ENCODE peak calls at places on chromosomes 6 and 20, in ten cellular contexts. Z is tibial artery, C is fibroblast of pulmonary artery, Y is cardiac fibroblast, P is GM20000, E is DND-41, J is endothelial cell, H is WTC11, X is upper lobe of right lung, L is right lobe of liver. M is an unnamed sample.

GRCh38 chr6:101806241-101806640 is 412.7 kb downstream of the GRIK2 start:
- DNase-seq in X (no peak), C (peak; percentile 81), Z (no peak), P (no peak), H (no peak), J (no peak), E (no peak), Y (peak; percentile 63), L (no peak), M (no peak)

GRCh38 chr6:126797981-126798380 is 320.5 kb upstream of the RSPO3 start:
- DNase-seq in J (no peak), L (no peak), C (peak; percentile 13), Z (no peak), X (no peak), E (no peak), H (no peak), P (no peak), Y (peak; percentile 7), M (no peak)

GRCh38 chr20:4299773-4300172 is 284.4 kb upstream of the RNF24 start:
- DNase-seq in X (no peak), Z (no peak), J (no peak), E (no peak), C (no peak), P (no peak), H (no peak), L (no peak), Y (no peak), M (no peak)

GRCh38 chr6:9612489-9612888 is 802.4 kb downstream of the TFAP2A start:
- DNase-seq in Z (no peak), C (no peak), P (no peak), L (no peak), H (no peak), J (no peak), E (no peak), X (no peak), Y (no peak), M (no peak)

GRCh38 chr6:161618816-161619454 is 345.1 kb upstream of the AGPAT4 start:
- DNase-seq in E (no peak), P (no peak), J (peak; percentile 27), C (peak; percentile 49), Y (peak; percentile 51), L (peak; percentile 48), H (peak; percentile 54), Z (no peak), X (no peak), M (no peak)

GRCh38 chr20:1020614-1021013 is 18.5 kb upstream of the RSPO4 start:
- DNase-seq in P (no peak), E (no peak), J (no peak), H (no peak), Z (no peak), C (no peak), X (no peak), L (no peak), Y (no peak), M (no peak)

GRCh38 chr6:81086931-81087330 is 665.5 kb downstream of the TENT5A start:
- DNase-seq in J (no peak), Z (no peak), Y (no peak), X (no peak), H (no peak), P (no peak), L (no peak), C (no peak), E (no peak), M (no peak)

GRCh38 chr6:152201134-152201533 is 393.7 kb downstream of the ESR1 start:
- DNase-seq in P (no peak), J (no peak), Z (no peak), E (no peak), X (no peak), Y (no peak), H (no peak), C (no peak), L (no peak), M (no peak)

GRCh38 chr6:107488875-107489635 is 862 bp upstream of the SOBP start:
- DNase-seq in Z (peak; percentile 71), H (peak; percentile 78), J (peak; percentile 31), E (peak; percentile 49), X (peak; percentile 69), L (peak; percentile 57), C (peak; percentile 23), Y (peak; percentile 32), P (peak; percentile 56), M (peak; percentile 20)

DNA sequence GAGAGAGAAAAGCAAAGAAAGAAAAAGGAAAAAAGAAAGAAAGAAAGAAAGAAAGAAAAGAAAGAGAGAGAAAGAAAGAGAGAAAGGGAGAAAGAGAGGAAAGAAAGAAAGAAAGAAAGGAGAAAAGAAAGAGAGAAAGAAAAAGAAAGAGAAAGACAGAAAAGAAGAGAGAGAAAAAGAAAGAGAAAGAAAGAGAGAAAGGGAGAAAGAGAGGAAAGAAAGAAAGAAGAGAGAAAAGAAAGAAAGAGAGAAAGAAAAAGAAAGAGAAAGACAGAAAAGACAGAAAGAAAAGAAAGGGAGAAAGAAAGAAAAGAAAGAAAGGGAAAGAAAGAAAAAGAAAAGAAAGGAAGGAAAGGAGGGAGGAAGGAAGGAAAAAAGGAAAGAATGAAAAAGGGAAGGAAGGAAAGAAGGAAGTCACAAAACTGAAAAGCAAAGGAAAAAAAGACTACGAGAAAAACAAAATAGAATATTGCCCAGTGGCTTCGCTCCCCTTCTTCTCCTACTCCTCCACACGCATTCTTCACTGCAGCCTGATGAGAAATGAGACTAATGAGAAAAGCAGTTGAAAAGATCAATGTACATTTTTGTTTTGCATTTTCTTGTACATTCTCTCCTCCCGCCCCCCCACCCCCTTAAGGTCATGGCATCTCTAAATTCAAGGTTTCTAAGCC is 170.0 kb downstream of the SOD2 start:
- DNase-seq in P (no peak), J (no peak), X (no peak), C (no peak), H (no peak), L (no peak), E (no peak), Y (no peak), Z (no peak), M (no peak)
- TF ChIP-seq CTCF in P (no peak), J (no peak), X (no peak), C (no peak), H (no peak), L (no peak), E (no peak), Y (no peak), Z (no peak), M (no peak)

GRCh38 chr6:2853766-2854393 is 12.2 kb upstream of the SERPINB1 start:
- DNase-seq in C (peak; percentile 86), J (no peak), Y (peak; percentile 82), L (peak; percentile 64), Z (no peak), X (no peak), E (no peak), P (peak; percentile 52), H (no peak), M (no peak)

GRCh38 chr6:2852514-2852855 is 10.8 kb upstream of the SERPINB1 start:
- DNase-seq in E (no peak), L (no peak), Z (no peak), J (no peak), H (no peak), Y (no peak), P (no peak), C (no peak), X (no peak), M (no peak)

GRCh38 chr6:2855061-2855519 is 13.4 kb upstream of the SERPINB1 start:
- DNase-seq in H (no peak), Z (no peak), E (no peak), J (no peak), Y (peak; percentile 78), C (peak; percentile 85), X (no peak), P (no peak), L (no peak), M (no peak)

GRCh38 chr6:2852921-2853322 is 11.3 kb upstream of the SERPINB1 start:
- DNase-seq in J (no peak), E (no peak), Z (no peak), L (no peak), H (no peak), Y (no peak), C (no peak), X (no peak), P (no peak), M (no peak)

DNA sequence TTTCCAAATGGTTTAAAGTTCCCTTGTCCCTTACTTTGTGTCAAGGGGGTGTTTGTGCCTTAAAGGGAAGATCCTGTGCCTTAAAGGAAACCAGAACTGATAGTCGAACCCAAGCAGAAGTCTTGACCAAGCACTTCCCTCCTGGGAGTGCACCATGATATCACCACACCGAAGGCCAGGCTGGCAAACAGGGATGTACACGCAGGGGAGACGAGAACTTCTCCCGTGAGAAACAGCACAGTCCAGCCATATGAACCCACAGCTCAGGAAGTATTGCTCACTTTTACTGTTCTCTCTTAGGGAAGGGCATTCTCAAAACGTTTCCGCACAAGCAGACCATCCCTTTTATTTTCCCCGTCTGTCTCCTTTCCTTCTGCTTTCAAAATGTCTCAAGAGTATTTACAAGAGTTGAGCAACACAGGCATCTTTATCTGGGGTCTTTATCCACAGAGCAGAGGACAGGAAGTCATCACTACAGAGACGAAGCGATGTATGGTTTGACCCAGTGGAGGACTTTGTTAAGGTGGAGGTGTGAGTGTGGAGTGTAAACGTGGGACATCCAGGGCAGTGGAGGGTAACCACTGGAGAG is 12.8 kb upstream of the SERPINB1 start:
- DNase-seq in P (no peak), E (no peak), C (peak; percentile 88), L (no peak), Z (no peak), H (no peak), Y (peak; percentile 75), X (no peak), J (no peak), M (no peak)
- TF ChIP-seq CTCF in P (no peak), E (no peak), C (no peak), L (no peak), Z (no peak), H (no peak), Y (no peak), X (peak; percentile 2), J (no peak), M (no peak)

DNA sequence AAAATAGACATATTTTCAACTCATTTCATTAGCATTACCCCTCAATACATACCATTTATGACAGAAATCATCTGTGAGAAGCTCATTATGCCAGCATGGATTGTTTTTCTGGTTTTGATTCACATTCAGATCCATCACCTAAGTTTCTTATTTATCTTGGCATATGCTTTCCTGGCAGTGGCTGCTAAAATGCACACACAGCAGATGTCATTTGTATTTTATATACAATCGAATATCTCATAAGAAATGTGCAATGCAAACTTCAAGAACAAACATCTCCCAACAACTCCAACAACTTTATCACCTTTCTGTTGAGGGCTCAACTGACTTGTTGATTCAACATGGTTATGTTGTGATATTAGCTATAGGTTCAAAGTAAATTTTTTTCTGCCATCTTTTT is 208.3 kb downstream of the PHACTR1 start:
- DNase-seq in L (no peak), P (no peak), E (no peak), H (no peak), C (no peak), Y (no peak), X (no peak), J (no peak), Z (no peak), M (no peak)
- TF ChIP-seq CTCF in L (no peak), P (no peak), E (no peak), H (no peak), C (no peak), Y (no peak), X (no peak), J (no peak), Z (no peak), M (no peak)

DNA sequence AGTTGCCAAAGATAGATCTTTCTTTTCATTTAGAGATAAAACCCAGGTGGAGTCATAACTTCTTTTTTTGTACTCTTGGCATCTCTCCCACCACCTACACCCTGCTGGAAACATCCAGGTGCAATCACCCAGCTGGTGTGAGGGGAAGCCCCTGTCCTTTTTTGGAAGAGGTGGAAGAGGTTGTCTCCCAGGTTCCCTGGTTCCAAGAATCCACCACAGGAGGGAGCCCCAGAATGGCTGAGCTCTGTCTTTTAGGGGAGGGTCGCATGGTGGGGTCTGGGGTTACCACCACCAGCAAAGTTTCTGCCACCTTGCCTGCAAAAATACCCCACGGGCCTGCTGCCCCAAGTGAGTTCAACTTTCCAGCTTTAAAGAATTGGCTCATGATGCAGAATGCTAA is 10.8 kb downstream of the SMOC2 start:
- DNase-seq in J (no peak), P (no peak), H (peak; percentile 44), Y (no peak), X (no peak), E (no peak), L (no peak), C (no peak), Z (no peak), M (no peak)
- TF ChIP-seq CTCF in J (peak; percentile 28), P (no peak), H (peak; percentile 22), Y (peak; percentile 26), X (peak; percentile 25), E (no peak), L (peak; percentile 11), C (peak; percentile 26), Z (peak; percentile 35), M (peak; percentile 49)

M was measured in progenitor cell of endocrine pancreas.